ENCODE peak calls at places on chromosomes 13 and 19, in four cellular contexts. A is choroid plexus epithelial cell; B is activated CD8-positive, alpha-beta T cell treated with anti-CD3 and anti-CD28 coated beads for 36 hours; F is neural progenitor cell. H is an unnamed sample.
A peak's percentile ranks its signal among the peaks of the same experiment; 100 is the strongest.

GRCh38 chr19:30061557-30062330 is 119.7 kb downstream of the URI1 start:
- DNase-seq in A (no peak), B (no peak), F (no peak), H (no peak)

GRCh38 chr13:44368599-44369368 is 4.8 kb upstream of the SERP2 start:
- DNase-seq in A (no peak), B (no peak), F (no peak), H (no peak)

GRCh38 chr13:20902438-20903163 is at the start of gene XPO4:
- DNase-seq in A (peak; percentile 78), B (peak; percentile 87), F (peak; percentile 92), H (peak; percentile 77)

GRCh38 chr13:105220886-105221285 is 1314.6 kb downstream of the EFNB2 start:
- DNase-seq in A (peak; percentile 51), B (no peak), F (no peak), H (no peak)

GRCh38 chr19:34994643-34995471 is 5.3 kb upstream of the GRAMD1A start:
- DNase-seq in A (peak; percentile 23), B (no peak), F (no peak), H (no peak)

GRCh38 chr13:97043302-97043701 is 49.0 kb upstream of the OXGR1 start:
- DNase-seq in A (peak; percentile 97), B (no peak), F (no peak), H (no peak)

GRCh38 chr13:38166121-38166520 is 183.5 kb upstream of the UFM1 start:
- DNase-seq in A (peak; percentile 10), B (no peak), F (no peak), H (no peak)

GRCh38 chr13:35470671-35471465 is 5.6 kb downstream of the MAB21L1 start:
- DNase-seq in A (peak; percentile 41), B (no peak), F (peak; percentile 89), H (no peak)

GRCh38 chr19:7540761-7541480 is 5.4 kb downstream of the PNPLA6 start:
- DNase-seq in A (peak; percentile 35), B (peak; percentile 72), F (peak; percentile 42), H (peak; percentile 38)

GRCh38 chr13:71602327-71602726 is 264.7 kb downstream of the DACH1 start:
- DNase-seq in A (no peak), B (no peak), F (no peak), H (no peak)

GRCh38 chr13:34017231-34017630 is 199.3 kb downstream of the RFC3 start:
- DNase-seq in A (no peak), B (no peak), F (no peak), H (peak; percentile 39)

GRCh38 chr13:110664673-110665072 is 41.2 kb downstream of the CARS2 start:
- DNase-seq in A (no peak), B (no peak), F (no peak), H (no peak)

GRCh38 chr19:29404951-29405727 is 120.7 kb upstream of the VSTM2B start:
- DNase-seq in A (no peak), B (no peak), F (peak; percentile 94), H (no peak)

DNA sequence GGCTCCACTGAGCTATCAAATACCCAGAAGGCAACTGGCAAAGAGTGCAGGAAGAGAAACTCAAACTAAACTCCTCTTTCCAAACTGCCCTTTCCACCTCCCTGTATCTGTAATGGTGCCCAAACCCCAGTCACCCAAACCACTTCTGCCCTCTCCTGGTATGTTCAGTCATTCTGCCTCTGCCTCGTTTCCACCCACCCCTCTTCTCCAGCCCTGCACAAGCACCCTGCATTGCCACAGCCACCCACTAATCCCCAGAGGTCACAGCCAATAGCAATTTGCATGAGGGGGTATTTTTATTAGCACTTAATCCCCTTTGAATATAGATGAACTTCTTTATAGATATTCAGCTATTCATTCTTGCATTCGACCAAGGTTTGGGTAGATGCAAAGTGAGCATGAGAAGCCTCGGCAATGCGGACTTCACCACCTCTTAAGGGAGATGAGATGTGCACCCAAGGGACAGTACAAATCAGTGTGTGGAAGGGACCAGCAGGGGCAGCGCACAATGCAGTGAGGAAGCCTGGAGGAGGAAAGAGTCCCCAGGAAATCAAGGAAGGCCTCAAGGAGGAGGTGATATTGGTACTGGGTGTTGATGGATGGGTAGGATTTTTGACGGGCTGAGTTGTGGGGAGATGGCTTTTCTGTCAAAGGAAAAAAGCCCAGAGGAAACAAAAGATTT is 12.4 kb downstream of the TMEM272 start:
- DNase-seq in A (peak; percentile 54), B (peak; percentile 73), F (peak; percentile 48), H (peak; percentile 55)
- TF ChIP-seq CTCF in A (peak; percentile 63), B (peak; percentile 68), F (peak; percentile 47), H (no peak)

DNA sequence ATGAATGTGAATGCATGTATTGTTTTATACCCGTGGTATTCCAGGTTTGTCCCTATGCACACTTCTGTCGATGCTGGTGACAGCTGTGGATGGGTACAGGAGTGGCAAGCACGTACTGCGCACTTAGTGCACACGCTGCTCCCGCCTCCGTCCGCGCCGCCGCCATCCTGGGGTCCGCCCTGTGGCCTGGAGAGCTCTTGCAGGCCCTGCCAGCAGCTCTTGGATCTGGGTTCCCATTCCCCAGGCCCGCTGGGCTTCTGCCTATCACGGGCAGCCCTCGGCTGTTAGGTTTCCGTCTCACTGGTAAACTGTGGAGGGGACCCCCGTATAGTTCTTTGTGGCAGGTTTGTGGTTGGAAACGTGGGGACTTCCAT is 4.0 kb downstream of the GNA11 start:
- DNase-seq in A (no peak), B (no peak), F (no peak), H (no peak)
- TF ChIP-seq CTCF in A (no peak), B (no peak), F (no peak), H (no peak)

DNA sequence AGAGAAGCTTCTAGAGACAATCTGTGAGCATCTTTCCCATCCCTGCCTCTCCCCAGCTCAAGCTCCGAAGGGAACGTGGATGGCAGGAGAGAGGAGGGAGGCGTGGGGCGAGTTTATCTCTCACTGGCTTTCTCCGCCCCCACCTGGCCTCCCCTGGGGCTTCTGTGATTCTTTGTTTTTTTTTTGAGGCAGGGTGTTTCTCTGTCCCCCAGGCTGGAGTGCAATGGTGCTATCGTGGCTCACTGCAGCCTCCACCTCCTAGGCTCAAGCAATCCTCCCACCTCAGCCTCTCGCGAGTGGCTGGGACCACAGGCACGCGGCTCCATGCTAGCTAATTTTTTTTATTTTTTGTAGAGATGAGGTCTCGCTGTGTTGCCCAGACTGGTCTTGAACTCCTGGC is 23.0 kb downstream of the EFNA2 start:
- DNase-seq in A (no peak), B (no peak), F (no peak), H (no peak)
- TF ChIP-seq CTCF in A (no peak), B (no peak), F (no peak), H (no peak)

GRCh38 chr19:55605637-55606470 is at the start of gene ZNF865:
- DNase-seq in A (peak; percentile 95), B (peak; percentile 87), F (peak; percentile 92), H (peak; percentile 87)

GRCh38 chr19:55603581-55604292 is 1.7 kb upstream of the ZNF865 start:
- DNase-seq in A (no peak), B (no peak), F (no peak), H (no peak)

GRCh38 chr19:55605207-55605636 is 225 bp upstream of the ZNF865 start:
- DNase-seq in A (peak; percentile 98), B (peak; percentile 99), F (peak; percentile 99), H (peak; percentile 99)

GRCh38 chr19:55606817-55607216 is 1.4 kb downstream of the ZNF865 start:
- DNase-seq in A (no peak), B (no peak), F (no peak), H (no peak)

GRCh38 chr19:55606471-55606787 is 982 bp downstream of the ZNF865 start:
- DNase-seq in A (no peak), B (no peak), F (no peak), H (no peak)
- TF ChIP-seq CTCF in A (no peak), B (peak; percentile 13), F (no peak), H (no peak)

GRCh38 chr13:83327091-83327490 is 555.2 kb downstream of the SLITRK1 start:
- DNase-seq in A (no peak), B (no peak), F (no peak), H (no peak)
- TF ChIP-seq CTCF in A (no peak), B (no peak), F (no peak), H (no peak)

GRCh38 chr19:41796362-41796761 is at the start of gene CEACAM3:
- DNase-seq in A (no peak), B (no peak), F (no peak), H (no peak)

GRCh38 chr19:41793414-41793727 is 3.0 kb upstream of the CEACAM3 start:
- DNase-seq in A (no peak), B (no peak), F (no peak), H (no peak)

GRCh38 chr19:41795031-41795461 is 1.3 kb upstream of the CEACAM3 start:
- DNase-seq in A (peak; percentile 56), B (peak; percentile 82), F (peak; percentile 57), H (peak; percentile 64)

DNA sequence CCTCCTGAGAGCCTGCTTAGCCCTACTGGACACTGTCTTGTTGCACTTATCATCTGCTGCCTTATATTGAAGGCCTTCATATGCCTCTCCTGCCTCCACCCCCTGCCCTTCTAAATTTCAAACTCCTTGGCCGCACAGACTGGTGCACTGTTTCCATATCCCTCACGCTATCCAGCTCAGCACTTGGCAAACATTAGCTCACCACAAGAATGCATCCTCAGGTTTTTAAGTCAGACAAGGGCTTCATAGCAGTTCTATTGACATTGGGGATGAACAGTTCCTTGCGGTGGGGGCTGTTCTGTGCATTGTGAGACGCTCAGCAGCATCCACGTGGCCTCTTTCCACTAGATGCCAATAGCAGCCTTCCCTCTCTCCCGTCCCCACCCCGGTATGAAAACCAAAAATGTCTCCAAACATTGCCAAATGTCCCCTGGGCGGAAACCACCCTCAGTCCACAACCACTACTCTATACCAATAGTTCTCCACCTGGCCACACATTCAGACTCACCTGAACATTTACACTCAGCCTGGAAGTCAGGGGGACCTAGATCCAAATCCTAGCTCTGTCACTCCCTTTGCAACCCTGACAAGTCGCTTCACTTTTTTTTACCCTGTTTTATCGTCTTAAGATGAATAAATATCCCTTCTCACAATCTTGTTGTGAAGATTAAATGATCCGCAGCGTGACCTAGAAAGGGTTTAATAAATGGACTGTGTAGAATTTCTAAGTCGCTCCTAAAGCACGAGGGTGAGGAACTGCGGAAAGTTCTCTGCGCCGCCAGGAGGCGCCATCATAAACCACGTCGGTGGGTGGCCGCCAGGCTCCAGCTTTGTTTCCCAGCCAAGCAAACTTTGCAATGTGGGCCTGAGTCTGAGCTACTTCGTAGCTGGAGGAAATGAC is 3.6 kb upstream of the CEACAM3 start:
- DNase-seq in A (peak; percentile 72), B (peak; percentile 74), F (peak; percentile 79), H (peak; percentile 46)
- TF ChIP-seq CTCF in A (peak; percentile 85), B (peak; percentile 92), F (peak; percentile 83), H (peak; percentile 71)

GRCh38 chr13:57680609-57681008 is 49.1 kb downstream of the PCDH17 start:
- DNase-seq in A (no peak), B (no peak), F (no peak), H (no peak)

DNA sequence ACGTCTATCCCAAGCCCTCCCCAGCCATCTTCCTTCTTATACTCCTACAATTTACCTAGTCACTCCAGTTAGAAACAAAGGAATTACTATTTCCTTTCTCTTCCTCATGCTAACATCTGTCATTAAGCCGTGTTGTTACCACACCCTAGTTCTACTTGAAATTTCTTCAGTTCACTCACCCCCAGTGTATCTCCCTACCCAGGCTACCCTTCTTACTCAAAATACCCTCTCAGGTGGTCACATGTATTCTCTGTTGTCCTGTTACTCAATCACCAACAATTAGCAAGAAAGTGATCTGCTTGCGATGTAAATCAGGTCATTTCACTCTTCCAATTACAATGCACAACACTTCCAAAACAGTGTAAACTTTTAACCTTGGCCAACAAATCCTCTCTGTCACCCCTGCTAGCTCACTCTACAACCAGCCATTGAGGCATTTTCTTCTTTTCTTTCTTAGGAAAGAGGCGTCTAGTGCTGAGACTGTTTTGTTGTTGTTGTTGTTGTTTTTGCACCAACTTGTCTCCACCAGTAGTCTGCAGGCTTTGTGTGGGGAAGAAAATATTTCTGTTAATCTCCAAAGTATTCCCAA is 50.7 kb downstream of the PCDH17 start:
- DNase-seq in A (no peak), B (no peak), F (no peak), H (no peak)
- TF ChIP-seq CTCF in A (no peak), B (no peak), F (no peak), H (no peak)

H was measured in MCF 10A.